ENCODE peak calls at places on chromosomes 2 and 18, in seven cellular contexts. F is A549, P is upper lobe of left lung, Y is tibial nerve, R is suprapubic skin, Q is stomach, U is sigmoid colon. B is an unnamed sample. For H3K4me1, the result is how much of the 10 kb centered on the place peaks cover.

GRCh38 chr2:50746526-50746925 is 285.4 kb downstream of the NRXN1 start:
- DNase-seq in F (peak), P (no peak), Y (no peak), R (no peak), Q (no peak), U (no peak), B (no peak)

GRCh38 chr2:149906871-149907270 is 319.3 kb upstream of the MMADHC start:
- DNase-seq in F (no peak), P (no peak), Y (no peak), R (no peak), Q (no peak), U (no peak), B (no peak)

GRCh38 chr2:127707890-127708648 is 6.8 kb downstream of the SFT2D3 start:
- DNase-seq in F (no peak), P (no peak), Y (no peak), R (no peak), Q (no peak), U (peak), B (no peak)

GRCh38 chr2:238082151-238082550 is 18.0 kb upstream of the ESPNL start:
- DNase-seq in F (no peak), P (no peak), Y (no peak), R (peak), Q (peak), U (no peak), B (no peak)

GRCh38 chr2:118202707-118203303 is 114.5 kb downstream of the INSIG2 start:
- DNase-seq in F (peak), P (no peak), Y (peak), R (no peak), Q (no peak), U (no peak), B (no peak)

GRCh38 chr18:56606623-56607022 is 31.8 kb downstream of the TXNL1 start:
- DNase-seq in F (no peak), P (no peak), Y (no peak), R (no peak), Q (no peak), U (no peak), B (no peak)

GRCh38 chr2:203815541-203815898 is 52.1 kb upstream of the CTLA4 start:
- DNase-seq in F (no peak), P (no peak), Y (no peak), R (no peak), Q (no peak), U (no peak), B (no peak)

GRCh38 chr2:45190481-45190880 is 181.2 kb upstream of the SIX2 start:
- DNase-seq in F (peak), P (peak), Y (no peak), R (no peak), Q (no peak), U (no peak), B (no peak)

GRCh38 chr2:163698857-163699256 is 37.0 kb downstream of the FIGN start:
- DNase-seq in F (no peak), P (no peak), Y (no peak), R (no peak), Q (no peak), U (no peak), B (no peak)

GRCh38 chr2:144848404-144848803 is 328.5 kb upstream of the ZEB2 start:
- DNase-seq in F (no peak), P (no peak), Y (no peak), R (no peak), Q (no peak), U (no peak), B (no peak)

GRCh38 chr2:52017836-52018235 is 985.9 kb upstream of the NRXN1 start:
- DNase-seq in F (no peak), P (no peak), Y (no peak), R (no peak), Q (no peak), U (no peak), B (no peak)

GRCh38 chr2:627340-627709 is 49.9 kb downstream of the TMEM18 start:
- DNase-seq in F (no peak), P (no peak), Y (peak), R (no peak), Q (no peak), U (no peak), B (no peak)

GRCh38 chr2:201704536-201704935 is 6.1 kb upstream of the MPP4 start:
- DNase-seq in F (no peak), P (no peak), Y (no peak), R (no peak), Q (no peak), U (no peak), B (no peak)

GRCh38 chr2:106163948-106164580 is 30.0 kb downstream of the UXS1 start:
- DNase-seq in F (no peak), P (no peak), Y (no peak), R (no peak), Q (no peak), U (no peak), B (no peak)

GRCh38 chr2:97360202-97360601 is 229.5 kb downstream of the ANKRD36B start:
- DNase-seq in F (no peak), P (no peak), Y (no peak), R (no peak), Q (no peak), U (no peak), B (no peak)

GRCh38 chr2:238863231-238863630 is 15.3 kb downstream of the TWIST2 start:
- DNase-seq in F (no peak), P (no peak), Y (no peak), R (peak), Q (no peak), U (no peak), B (no peak)

GRCh38 chr2:229205704-229206103 is 65.4 kb downstream of the PID1 start:
- DNase-seq in F (no peak), P (no peak), Y (no peak), R (no peak), Q (no peak), U (no peak), B (no peak)

GRCh38 chr2:143581989-143582719 is 452.9 kb downstream of the ARHGAP15 start:
- DNase-seq in F (no peak), P (no peak), Y (no peak), R (no peak), Q (no peak), U (no peak), B (no peak)

GRCh38 chr2:69518836-69519235 is 81.6 kb upstream of the NFU1 start:
- DNase-seq in F (no peak), P (peak), Y (no peak), R (no peak), Q (no peak), U (no peak), B (no peak)

GRCh38 chr18:8997634-8998033 is 104.9 kb upstream of the NDUFV2 start:
- DNase-seq in F (no peak), P (no peak), Y (no peak), R (no peak), Q (no peak), U (no peak), B (no peak)

GRCh38 chr2:180202591-180202990 is 195.5 kb upstream of the CWC22 start:
- DNase-seq in F (no peak), P (no peak), Y (no peak), R (no peak), Q (no peak), U (no peak), B (no peak)

GRCh38 chr2:195451160-195451559 is 205.9 kb upstream of the SLC39A10 start:
- DNase-seq in F (no peak), P (no peak), Y (no peak), R (no peak), Q (no peak), U (no peak), B (no peak)

GRCh38 chr2:144362401-144362800 is 157.5 kb downstream of the ZEB2 start:
- DNase-seq in F (peak), P (no peak), Y (no peak), R (no peak), Q (no peak), U (no peak), B (no peak)

GRCh38 chr2:25323042-25323514 is 18.6 kb downstream of the DNMT3A start:
- DNase-seq in F (no peak), P (no peak), Y (no peak), R (no peak), Q (no peak), U (no peak), B (no peak)

GRCh38 chr2:181120625-181121024 is 140.2 kb downstream of the UBE2E3 start:
- DNase-seq in F (no peak), P (no peak), Y (no peak), R (no peak), Q (no peak), U (no peak), B (no peak)

GRCh38 chr2:174343638-174344455 is 9.1 kb downstream of the SP9 start:
- DNase-seq in F (no peak), P (peak), Y (no peak), R (no peak), Q (no peak), U (no peak), B (no peak)

GRCh38 chr18:74459877-74460276 is 2.8 kb upstream of the DIPK1C start:
- DNase-seq in F (peak), P (no peak), Y (peak), R (no peak), Q (no peak), U (no peak), B (no peak)

GRCh38 chr2:1233280-1233679 is 180.0 kb upstream of the TPO start:
- DNase-seq in F (no peak), P (no peak), Y (no peak), R (no peak), Q (no peak), U (no peak), B (no peak)

GRCh38 chr18:55953326-55953725 is 365.3 kb upstream of the TCF4 start:
- DNase-seq in F (no peak), P (no peak), Y (no peak), R (no peak), Q (no peak), U (no peak), B (no peak)

GRCh38 chr2:13005761-13006336 is 289.1 kb downstream of the TRIB2 start:
- DNase-seq in F (no peak), P (no peak), Y (peak), R (no peak), Q (no peak), U (no peak), B (peak)

GRCh38 chr2:237742191-237742590 is 56.4 kb upstream of the RBM44 start:
- DNase-seq in F (no peak), P (no peak), Y (no peak), R (no peak), Q (no peak), U (peak), B (no peak)

GRCh38 chr2:207226671-207227061 is 60.9 kb upstream of the KLF7 start:
- DNase-seq in F (no peak), P (no peak), Y (no peak), R (no peak), Q (no peak), U (no peak), B (no peak)

GRCh38 chr2:215671244-215671643 is 235.4 kb upstream of the FN1 start:
- DNase-seq in F (no peak), P (no peak), Y (no peak), R (no peak), Q (no peak), U (no peak), B (no peak)

GRCh38 chr2:230905448-230906430 is 19.3 kb downstream of the GPR55 start:
- DNase-seq in F (no peak), P (no peak), Y (no peak), R (peak), Q (peak), U (peak), B (no peak)

GRCh38 chr2:174776686-174777085 is 12.4 kb upstream of the CHRNA1 start:
- DNase-seq in F (no peak), P (no peak), Y (no peak), R (no peak), Q (no peak), U (no peak), B (no peak)

GRCh38 chr2:113799375-113799774 is 42.9 kb upstream of the SLC35F5 start:
- DNase-seq in F (no peak), P (no peak), Y (no peak), R (no peak), Q (no peak), U (no peak), B (no peak)

DNA sequence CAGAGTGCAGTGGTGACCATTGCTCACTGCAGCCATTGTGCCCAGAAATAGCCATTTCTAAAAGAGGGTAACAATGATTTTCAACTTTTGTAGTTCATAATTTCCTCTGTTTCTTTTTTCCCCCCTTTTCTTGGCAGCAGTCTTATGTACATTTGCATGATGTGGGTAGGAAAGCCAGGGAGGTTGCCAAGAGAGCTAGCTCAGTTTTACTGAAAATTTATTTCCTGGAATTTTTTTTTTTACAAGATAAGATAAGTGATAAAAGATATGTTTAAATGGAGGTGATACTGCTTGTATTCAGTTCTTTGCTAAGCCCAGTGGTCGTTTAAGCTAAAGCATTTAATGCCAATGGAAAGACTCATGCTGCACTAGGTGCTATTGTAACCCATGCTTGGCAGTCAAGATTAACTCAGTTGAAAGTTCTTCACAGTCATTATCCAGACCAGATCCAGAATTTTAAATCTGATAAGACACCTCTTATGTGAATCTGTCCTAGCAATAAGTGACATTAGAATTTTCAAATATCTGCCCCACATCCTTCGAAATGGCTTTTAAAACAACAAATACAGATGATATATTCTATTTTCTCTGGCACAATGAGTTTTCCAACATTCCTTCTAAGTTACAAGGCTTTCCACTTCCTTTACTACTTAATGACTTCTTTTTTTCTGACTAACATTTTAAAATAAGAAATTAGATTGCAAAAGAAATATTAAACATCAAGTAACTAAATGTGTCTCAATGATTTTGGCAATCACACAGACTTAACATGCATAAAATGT is 4.4 kb upstream of the ATP8B1 start:
- DNase-seq in F (no peak), P (no peak), Y (no peak), R (no peak), Q (peak), U (no peak), B (no peak)
- H3K4me3 ChIP-seq in F (no peak), P (no peak), Y (no peak), R (no peak), Q (no peak), U (no peak), B (no peak)

DNA sequence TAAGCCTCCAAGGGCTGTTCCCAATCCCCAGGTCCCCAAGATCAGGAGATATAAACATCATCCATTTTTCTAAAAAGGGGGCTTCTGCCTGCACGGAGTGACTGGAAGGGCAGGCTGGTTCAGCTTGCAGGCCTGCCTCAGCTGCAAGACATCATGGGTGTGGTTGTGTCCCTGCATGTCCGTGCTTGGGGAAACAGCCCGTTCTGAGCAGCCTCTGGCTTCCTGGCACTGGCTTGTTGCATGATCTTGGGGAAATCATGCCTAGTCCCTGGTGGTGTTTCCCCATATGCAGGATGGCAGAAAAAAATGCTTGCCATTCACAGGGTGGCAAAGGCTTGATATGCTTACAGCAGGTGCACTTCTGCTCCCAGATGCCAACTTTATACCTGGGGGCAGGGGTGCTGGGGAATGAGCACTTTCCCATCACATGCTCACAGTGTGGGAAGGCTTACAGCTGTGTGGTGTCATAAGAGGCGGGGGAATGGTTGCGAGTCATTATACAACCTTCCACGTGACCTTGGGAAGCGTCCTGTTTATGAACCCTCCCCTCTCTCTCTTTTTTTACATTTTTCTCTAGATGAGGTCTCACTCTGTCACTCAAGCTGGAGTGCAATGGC is 7.2 kb downstream of the PCARE start:
- DNase-seq in F (no peak), P (no peak), Y (no peak), R (no peak), Q (no peak), U (no peak), B (no peak)
- H3K4me1 ChIP-seq in F (under half), P (under half), Y (under half), R (half or more), Q (under half), U (under half), B (under half)

GRCh38 chr2:212923393-212923792 is 228.0 kb downstream of the IKZF2 start:
- DNase-seq in F (no peak), P (no peak), Y (no peak), R (no peak), Q (no peak), U (no peak), B (no peak)
- TF ChIP-seq EP300 in F (no peak), P (no peak), Y (no peak), R (no peak), Q (no peak), U (no peak), B (no peak)

GRCh38 chr2:197708331-197708730 is 3.2 kb downstream of the MARS2 start:
- DNase-seq in F (no peak), P (no peak), Y (no peak), R (no peak), Q (no peak), U (no peak), B (no peak)
- H3K4me3 ChIP-seq in F (peak), P (no peak), Y (no peak), R (no peak), Q (peak), U (no peak), B (no peak)

GRCh38 chr18:45686892-45687611 is 36.9 kb upstream of the SLC14A1 start:
- DNase-seq in F (no peak), P (no peak), Y (no peak), R (no peak), Q (no peak), U (no peak), B (no peak)
- H3K4me1 ChIP-seq in F (under half), P (under half), Y (under half), R (under half), Q (under half), U (under half), B (under half)

DNA sequence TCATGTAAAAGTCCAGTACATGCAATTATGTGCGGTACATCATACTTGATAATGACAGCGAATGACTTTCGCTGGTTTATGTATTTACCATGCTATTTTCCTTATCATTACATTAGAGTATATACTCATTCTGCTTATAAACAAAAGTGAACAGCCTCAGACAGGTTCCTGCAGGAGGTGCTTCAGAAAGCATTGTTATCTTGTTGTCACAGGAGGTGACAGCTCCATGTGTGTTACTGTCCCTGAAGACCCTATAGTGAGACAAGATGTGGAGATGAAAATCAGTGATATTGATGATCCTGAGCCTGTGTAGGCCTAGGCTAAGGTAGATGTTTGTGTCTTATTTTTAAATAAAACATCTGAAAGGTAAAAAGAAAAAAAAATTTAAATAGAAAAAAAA is 15.3 kb upstream of the MPPE1 start:
- DNase-seq in F (no peak), P (no peak), Y (no peak), R (no peak), Q (no peak), U (no peak), B (no peak)
- TF ChIP-seq EP300 in F (no peak), P (no peak), Y (no peak), R (no peak), Q (no peak), U (no peak), B (no peak)

DNA sequence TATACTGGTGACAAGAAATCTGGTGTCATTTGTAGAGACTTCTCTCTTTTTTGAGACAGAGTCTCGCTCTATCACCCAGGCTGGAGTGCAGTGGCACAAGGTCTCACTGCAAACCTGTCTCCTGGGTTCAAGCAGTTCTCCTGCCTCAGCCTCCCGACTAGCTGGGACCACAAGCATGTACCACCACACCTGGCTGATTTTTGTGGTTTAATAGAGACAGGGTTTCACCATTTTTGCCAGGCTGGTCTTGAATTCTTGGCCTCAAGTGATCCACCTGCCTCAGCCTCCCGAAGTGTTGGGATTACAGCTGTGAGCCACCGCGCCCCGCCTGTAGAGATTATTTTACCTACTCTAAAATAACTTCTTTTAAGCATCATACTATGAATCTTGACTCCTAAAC is 6.5 kb downstream of the HNRNPLL start:
- DNase-seq in F (no peak), P (no peak), Y (no peak), R (no peak), Q (no peak), U (no peak), B (no peak)
- H3K4me3 ChIP-seq in F (no peak), P (no peak), Y (no peak), R (no peak), Q (no peak), U (no peak), B (no peak)